ENCODE peak calls at places on chromosomes 1 and 21, in six cellular contexts. A, Z, R, J, L and H are unnamed samples.

GRCh38 chr1:66764994-66765578 is 12.8 kb downstream of the DYNLT5 start:
- DNase-seq in A (peak; percentile 42), Z (no peak), R (peak; percentile 40), J (no peak), L (no peak), H (no peak)

GRCh38 chr1:180353930-180354329 is 123.9 kb downstream of the LHX4 start:
- DNase-seq in A (no peak), Z (no peak), R (no peak), J (no peak), L (no peak), H (no peak)

GRCh38 chr1:222097646-222098045 is 355.8 kb upstream of the DUSP10 start:
- DNase-seq in A (no peak), Z (no peak), R (no peak), J (no peak), L (no peak), H (no peak)

GRCh38 chr1:231592809-231593208 is 33.8 kb upstream of the DISC1 start:
- DNase-seq in A (no peak), Z (no peak), R (no peak), J (no peak), L (no peak), H (no peak)

GRCh38 chr21:29077651-29078090 is 4.2 kb upstream of the CCT8 start:
- DNase-seq in A (peak; percentile 26), Z (no peak), R (no peak), J (no peak), L (no peak), H (no peak)

GRCh38 chr1:94898486-94899385 is 28.2 kb downstream of the CNN3 start:
- DNase-seq in A (peak; percentile 71), Z (no peak), R (no peak), J (no peak), L (no peak), H (no peak)

GRCh38 chr1:175673236-175674150 is 69.9 kb downstream of the TNR start:
- DNase-seq in A (peak; percentile 1), Z (no peak), R (no peak), J (no peak), L (no peak), H (no peak)

GRCh38 chr1:179953974-179954493 is 576 bp upstream of the CEP350 start:
- DNase-seq in A (no peak), Z (no peak), R (no peak), J (no peak), L (no peak), H (peak; percentile 42)

GRCh38 chr1:214362188-214362882 is 81.4 kb downstream of the SMYD2 start:
- DNase-seq in A (peak; percentile 86), Z (no peak), R (no peak), J (no peak), L (no peak), H (no peak)

GRCh38 chr1:95093296-95093695 is 20.5 kb upstream of the ALG14 start:
- DNase-seq in A (no peak), Z (no peak), R (no peak), J (no peak), L (no peak), H (no peak)

GRCh38 chr1:172119184-172119583 is 277.9 kb downstream of the DNM3 start:
- DNase-seq in A (no peak), Z (no peak), R (no peak), J (no peak), L (no peak), H (no peak)

GRCh38 chr1:33497410-33497809 is 25.0 kb downstream of the ZSCAN20 start:
- DNase-seq in A (no peak), Z (no peak), R (no peak), J (no peak), L (no peak), H (no peak)

GRCh38 chr1:33501309-33501708 is 28.9 kb downstream of the ZSCAN20 start:
- DNase-seq in A (no peak), Z (no peak), R (no peak), J (no peak), L (no peak), H (no peak)

GRCh38 chr1:33501774-33502173 is 29.3 kb downstream of the ZSCAN20 start:
- DNase-seq in A (no peak), Z (no peak), R (no peak), J (no peak), L (no peak), H (no peak)

GRCh38 chr1:33502726-33503125 is 30.3 kb downstream of the ZSCAN20 start:
- DNase-seq in A (peak; percentile 46), Z (no peak), R (no peak), J (no peak), L (no peak), H (no peak)

DNA sequence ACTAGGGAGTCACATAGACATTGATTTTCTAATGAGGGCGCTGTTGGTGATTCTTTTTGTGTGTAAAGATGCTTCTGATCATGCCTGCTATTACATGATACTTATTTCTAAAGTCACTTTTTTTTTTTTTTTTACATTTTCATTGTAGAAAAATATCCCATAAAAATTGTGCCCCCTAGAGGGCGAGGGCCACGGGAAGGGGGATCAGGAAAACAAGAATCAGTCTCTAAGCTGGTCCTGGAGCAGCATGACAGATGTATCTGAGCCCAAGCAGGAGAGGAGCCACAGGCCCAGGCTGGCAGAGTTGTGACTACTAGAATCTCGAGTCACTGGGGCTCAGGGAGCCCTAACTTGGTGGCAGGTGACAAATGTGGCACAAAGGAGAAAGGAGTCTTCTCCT is 28.1 kb downstream of the ZSCAN20 start:
- DNase-seq in A (no peak), Z (no peak), R (no peak), J (no peak), L (no peak), H (no peak)
- TF ChIP-seq CTCF in A (peak; percentile 33), Z (no peak), R (no peak), J (no peak), L (no peak), H (peak; percentile 17)

GRCh38 chr1:47577310-47578025 is 139.6 kb downstream of the FOXD2 start:
- DNase-seq in A (no peak), Z (no peak), R (no peak), J (no peak), L (no peak), H (no peak)
- TF ChIP-seq CTCF in A (no peak), Z (no peak), R (no peak), J (no peak), L (no peak), H (no peak)

DNA sequence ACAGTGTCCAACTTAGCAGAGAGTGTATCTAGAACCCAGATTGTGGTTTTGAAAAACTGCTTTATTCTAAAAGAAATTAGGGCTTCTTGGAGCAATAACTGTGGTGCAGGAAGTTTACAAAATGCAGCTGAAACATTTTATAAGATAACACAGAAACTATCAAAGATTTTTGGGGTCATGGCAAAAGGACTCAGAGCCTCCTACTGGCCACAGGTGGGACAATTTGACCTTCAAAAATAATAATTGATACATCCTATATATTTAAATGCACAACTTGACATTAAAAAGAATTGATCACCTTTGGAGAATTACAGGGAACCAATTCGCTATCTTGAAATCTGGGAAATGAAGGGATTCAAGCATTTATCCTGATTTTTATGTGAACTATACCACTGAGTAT is 235.2 kb downstream of the RPS6KC1 start:
- DNase-seq in A (no peak), Z (no peak), R (no peak), J (no peak), L (no peak), H (no peak)
- TF ChIP-seq CTCF in A (peak; percentile 24), Z (no peak), R (no peak), J (no peak), L (peak; percentile 21), H (peak; percentile 25)

DNA sequence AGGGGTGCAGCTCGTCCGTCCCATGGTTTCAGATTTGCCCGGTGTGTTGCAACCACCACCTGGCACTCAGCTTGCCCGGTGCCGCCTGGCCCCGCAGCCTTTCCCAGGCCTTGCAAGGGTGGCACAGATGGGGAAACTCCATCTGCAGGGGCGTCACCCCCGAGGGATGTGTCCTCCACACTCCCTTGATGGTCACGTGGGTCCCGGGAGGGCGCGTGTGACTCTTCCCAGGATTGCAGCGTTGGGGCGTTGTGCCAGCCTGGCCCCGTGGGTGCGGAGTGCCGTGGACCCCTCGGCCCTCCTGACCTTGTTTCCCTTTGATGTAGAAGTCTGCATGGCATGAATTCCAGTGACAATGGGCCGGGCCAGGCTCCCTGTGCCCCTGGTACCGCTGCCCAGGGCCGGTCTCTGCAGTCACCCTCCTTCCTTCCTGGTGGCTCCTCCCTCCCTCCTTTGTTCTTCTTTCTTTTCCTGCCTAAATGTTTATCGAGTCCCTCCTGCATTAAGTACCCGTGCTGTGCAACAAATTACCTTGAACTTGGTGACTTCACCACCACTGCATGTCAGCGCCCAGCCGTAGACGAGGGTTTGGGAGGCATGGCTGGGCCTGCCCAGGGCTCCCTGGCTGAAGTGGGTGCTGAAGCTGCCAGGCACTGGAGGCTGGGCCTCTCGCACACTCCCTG is 22.9 kb downstream of the RRP1 start:
- DNase-seq in A (no peak), Z (peak; percentile 82), R (no peak), J (no peak), L (no peak), H (no peak)
- TF ChIP-seq CTCF in A (no peak), Z (no peak), R (no peak), J (no peak), L (no peak), H (no peak)

GRCh38 chr1:48552420-48552819 is 80.4 kb upstream of the SPATA6 start:
- DNase-seq in A (no peak), Z (no peak), R (no peak), J (no peak), L (no peak), H (no peak)
- TF ChIP-seq CTCF in A (peak; percentile 29), Z (peak; percentile 23), R (no peak), J (peak; percentile 19), L (peak; percentile 53), H (no peak)

GRCh38 chr1:39272791-39273071 is 68.2 kb downstream of the MACF1 start:
- DNase-seq in A (no peak), Z (no peak), R (no peak), J (no peak), L (no peak), H (no peak)

GRCh38 chr1:39270368-39270767 is 65.9 kb downstream of the MACF1 start:
- DNase-seq in A (no peak), Z (no peak), R (no peak), J (no peak), L (no peak), H (no peak)

GRCh38 chr1:39277876-39278275 is 73.4 kb downstream of the MACF1 start:
- DNase-seq in A (no peak), Z (no peak), R (no peak), J (no peak), L (no peak), H (no peak)

GRCh38 chr1:39272027-39272790 is 67.7 kb downstream of the MACF1 start:
- DNase-seq in A (peak; percentile 6), Z (no peak), R (no peak), J (no peak), L (no peak), H (no peak)

GRCh38 chr1:39275836-39276507 is 71.5 kb downstream of the MACF1 start:
- DNase-seq in A (peak; percentile 26), Z (no peak), R (no peak), J (no peak), L (no peak), H (no peak)
- TF ChIP-seq CTCF in A (no peak), Z (no peak), R (no peak), J (no peak), L (no peak), H (no peak)